ENCODE peak calls at places on chromosome 15, in five cellular contexts. One of them, this sample, is unnamed.

GRCh38 chr15:62999923-63000484 is 42.5 kb upstream of the TPM1 start:
- DNase-seq in T-helper 17 cell: no peak
- DNase-seq in stomach: no peak
- DNase-seq in nucleus accumbens: no peak
- DNase-seq in stimulated activated CD8-positive, alpha-beta memory T cell treated with anti-CD3 and anti-CD28 coated beads, Interleukin-4, amount 100 ng/mL, for 1 hour: no peak
- DNase-seq in this sample: no peak

GRCh38 chr15:29135702-29136426 is 133.8 kb downstream of the NSMCE3 start:
- DNase-seq in T-helper 17 cell: no peak
- DNase-seq in stomach: no peak
- DNase-seq in nucleus accumbens: no peak
- DNase-seq in stimulated activated CD8-positive, alpha-beta memory T cell treated with anti-CD3 and anti-CD28 coated beads, Interleukin-4, amount 100 ng/mL, for 1 hour: no peak
- DNase-seq in this sample: no peak

GRCh38 chr15:73922186-73923151 is 3.8 kb upstream of the LOXL1 start:
- DNase-seq in T-helper 17 cell: no peak
- DNase-seq in stomach: no peak
- DNase-seq in nucleus accumbens: no peak
- DNase-seq in stimulated activated CD8-positive, alpha-beta memory T cell treated with anti-CD3 and anti-CD28 coated beads, Interleukin-4, amount 100 ng/mL, for 1 hour: no peak
- DNase-seq in this sample: peak

GRCh38 chr15:66929843-66930242 is 135.6 kb upstream of the SMAD3 start:
- DNase-seq in T-helper 17 cell: no peak
- DNase-seq in stomach: no peak
- DNase-seq in nucleus accumbens: no peak
- DNase-seq in stimulated activated CD8-positive, alpha-beta memory T cell treated with anti-CD3 and anti-CD28 coated beads, Interleukin-4, amount 100 ng/mL, for 1 hour: no peak
- DNase-seq in this sample: no peak

GRCh38 chr15:80694624-80695098 is 449 bp upstream of the ABHD17C start:
- DNase-seq in T-helper 17 cell: no peak
- DNase-seq in stomach: no peak
- DNase-seq in nucleus accumbens: no peak
- DNase-seq in stimulated activated CD8-positive, alpha-beta memory T cell treated with anti-CD3 and anti-CD28 coated beads, Interleukin-4, amount 100 ng/mL, for 1 hour: peak
- DNase-seq in this sample: no peak

GRCh38 chr15:89802231-89802928 is 12.3 kb downstream of the ANPEP start:
- DNase-seq in T-helper 17 cell: no peak
- DNase-seq in stomach: no peak
- DNase-seq in nucleus accumbens: no peak
- DNase-seq in stimulated activated CD8-positive, alpha-beta memory T cell treated with anti-CD3 and anti-CD28 coated beads, Interleukin-4, amount 100 ng/mL, for 1 hour: no peak
- DNase-seq in this sample: no peak

GRCh38 chr15:40045572-40046217 is 6.7 kb upstream of the SRP14 start:
- DNase-seq in T-helper 17 cell: no peak
- DNase-seq in stomach: no peak
- DNase-seq in nucleus accumbens: no peak
- DNase-seq in stimulated activated CD8-positive, alpha-beta memory T cell treated with anti-CD3 and anti-CD28 coated beads, Interleukin-4, amount 100 ng/mL, for 1 hour: no peak
- DNase-seq in this sample: peak

GRCh38 chr15:51982770-51983103 is 11.2 kb upstream of the LEO1 start:
- DNase-seq in T-helper 17 cell: no peak
- DNase-seq in stomach: no peak
- DNase-seq in nucleus accumbens: no peak
- DNase-seq in stimulated activated CD8-positive, alpha-beta memory T cell treated with anti-CD3 and anti-CD28 coated beads, Interleukin-4, amount 100 ng/mL, for 1 hour: no peak
- DNase-seq in this sample: no peak

GRCh38 chr15:62875626-62876021 is 166.9 kb upstream of the TPM1 start:
- DNase-seq in T-helper 17 cell: no peak
- DNase-seq in stomach: no peak
- DNase-seq in nucleus accumbens: no peak
- DNase-seq in stimulated activated CD8-positive, alpha-beta memory T cell treated with anti-CD3 and anti-CD28 coated beads, Interleukin-4, amount 100 ng/mL, for 1 hour: no peak
- DNase-seq in this sample: no peak

GRCh38 chr15:64536244-64536836 is 76.0 kb downstream of the ZNF609 start:
- DNase-seq in T-helper 17 cell: no peak
- DNase-seq in stomach: no peak
- DNase-seq in nucleus accumbens: no peak
- DNase-seq in stimulated activated CD8-positive, alpha-beta memory T cell treated with anti-CD3 and anti-CD28 coated beads, Interleukin-4, amount 100 ng/mL, for 1 hour: no peak
- DNase-seq in this sample: no peak

GRCh38 chr15:85500060-85500708 is 119.8 kb downstream of the AKAP13 start:
- DNase-seq in T-helper 17 cell: no peak
- DNase-seq in stomach: no peak
- DNase-seq in nucleus accumbens: no peak
- DNase-seq in stimulated activated CD8-positive, alpha-beta memory T cell treated with anti-CD3 and anti-CD28 coated beads, Interleukin-4, amount 100 ng/mL, for 1 hour: no peak
- DNase-seq in this sample: no peak

GRCh38 chr15:67923647-67923971 is 83.8 kb upstream of the RNU6-1 start:
- DNase-seq in T-helper 17 cell: no peak
- DNase-seq in stomach: no peak
- DNase-seq in nucleus accumbens: no peak
- DNase-seq in stimulated activated CD8-positive, alpha-beta memory T cell treated with anti-CD3 and anti-CD28 coated beads, Interleukin-4, amount 100 ng/mL, for 1 hour: no peak
- DNase-seq in this sample: no peak

GRCh38 chr15:50813089-50813488 is 47.6 kb upstream of the SPPL2A start:
- DNase-seq in T-helper 17 cell: no peak
- DNase-seq in stomach: no peak
- DNase-seq in nucleus accumbens: no peak
- DNase-seq in stimulated activated CD8-positive, alpha-beta memory T cell treated with anti-CD3 and anti-CD28 coated beads, Interleukin-4, amount 100 ng/mL, for 1 hour: no peak
- DNase-seq in this sample: no peak

GRCh38 chr15:30044377-30044776 is 38.4 kb upstream of the GOLGA8J start:
- DNase-seq in T-helper 17 cell: no peak
- DNase-seq in stomach: no peak
- DNase-seq in nucleus accumbens: no peak
- DNase-seq in stimulated activated CD8-positive, alpha-beta memory T cell treated with anti-CD3 and anti-CD28 coated beads, Interleukin-4, amount 100 ng/mL, for 1 hour: no peak
- DNase-seq in this sample: no peak

GRCh38 chr15:55234800-55235104 is 38.0 kb upstream of the RSL24D1 start:
- DNase-seq in T-helper 17 cell: no peak
- DNase-seq in stomach: no peak
- DNase-seq in nucleus accumbens: no peak
- DNase-seq in stimulated activated CD8-positive, alpha-beta memory T cell treated with anti-CD3 and anti-CD28 coated beads, Interleukin-4, amount 100 ng/mL, for 1 hour: no peak
- DNase-seq in this sample: no peak

GRCh38 chr15:22951381-22952280 is 28.5 kb downstream of the CYFIP1 start:
- DNase-seq in T-helper 17 cell: no peak
- DNase-seq in stomach: no peak
- DNase-seq in nucleus accumbens: no peak
- DNase-seq in stimulated activated CD8-positive, alpha-beta memory T cell treated with anti-CD3 and anti-CD28 coated beads, Interleukin-4, amount 100 ng/mL, for 1 hour: no peak
- DNase-seq in this sample: no peak

GRCh38 chr15:58038426-58039106 is 26.9 kb downstream of the ALDH1A2 start:
- DNase-seq in T-helper 17 cell: no peak
- DNase-seq in stomach: peak
- DNase-seq in nucleus accumbens: no peak
- DNase-seq in stimulated activated CD8-positive, alpha-beta memory T cell treated with anti-CD3 and anti-CD28 coated beads, Interleukin-4, amount 100 ng/mL, for 1 hour: no peak
- DNase-seq in this sample: peak

GRCh38 chr15:98884894-98885293 is 122.7 kb downstream of the PGPEP1L start:
- DNase-seq in T-helper 17 cell: no peak
- DNase-seq in stomach: peak
- DNase-seq in nucleus accumbens: no peak
- DNase-seq in stimulated activated CD8-positive, alpha-beta memory T cell treated with anti-CD3 and anti-CD28 coated beads, Interleukin-4, amount 100 ng/mL, for 1 hour: no peak
- DNase-seq in this sample: peak

GRCh38 chr15:77808077-77808476 is 175.4 kb upstream of the LINGO1 start:
- DNase-seq in T-helper 17 cell: no peak
- DNase-seq in stomach: no peak
- DNase-seq in nucleus accumbens: peak
- DNase-seq in stimulated activated CD8-positive, alpha-beta memory T cell treated with anti-CD3 and anti-CD28 coated beads, Interleukin-4, amount 100 ng/mL, for 1 hour: no peak
- DNase-seq in this sample: no peak

GRCh38 chr15:73926191-73927002 is at the start of gene LOXL1:
- DNase-seq in T-helper 17 cell: no peak
- DNase-seq in stomach: peak
- DNase-seq in nucleus accumbens: peak
- DNase-seq in stimulated activated CD8-positive, alpha-beta memory T cell treated with anti-CD3 and anti-CD28 coated beads, Interleukin-4, amount 100 ng/mL, for 1 hour: no peak
- DNase-seq in this sample: peak

GRCh38 chr15:63089260-63090043 is 32.2 kb upstream of the LACTB start:
- DNase-seq in T-helper 17 cell: no peak
- DNase-seq in stomach: no peak
- DNase-seq in nucleus accumbens: no peak
- DNase-seq in stimulated activated CD8-positive, alpha-beta memory T cell treated with anti-CD3 and anti-CD28 coated beads, Interleukin-4, amount 100 ng/mL, for 1 hour: no peak
- DNase-seq in this sample: peak

GRCh38 chr15:66921319-66921718 is 144.1 kb upstream of the SMAD3 start:
- DNase-seq in T-helper 17 cell: no peak
- DNase-seq in stomach: peak
- DNase-seq in nucleus accumbens: peak
- DNase-seq in stimulated activated CD8-positive, alpha-beta memory T cell treated with anti-CD3 and anti-CD28 coated beads, Interleukin-4, amount 100 ng/mL, for 1 hour: no peak
- DNase-seq in this sample: peak

GRCh38 chr15:80710635-80711553 is 15.8 kb downstream of the ABHD17C start:
- DNase-seq in T-helper 17 cell: no peak
- DNase-seq in stomach: no peak
- DNase-seq in nucleus accumbens: no peak
- DNase-seq in stimulated activated CD8-positive, alpha-beta memory T cell treated with anti-CD3 and anti-CD28 coated beads, Interleukin-4, amount 100 ng/mL, for 1 hour: no peak
- DNase-seq in this sample: no peak

GRCh38 chr15:42932833-42933515 is 12.4 kb upstream of the TTBK2 start:
- DNase-seq in T-helper 17 cell: no peak
- DNase-seq in stomach: no peak
- DNase-seq in nucleus accumbens: no peak
- DNase-seq in stimulated activated CD8-positive, alpha-beta memory T cell treated with anti-CD3 and anti-CD28 coated beads, Interleukin-4, amount 100 ng/mL, for 1 hour: no peak
- DNase-seq in this sample: no peak

GRCh38 chr15:101276501-101277037 is 716 bp downstream of the SELENOS start:
- DNase-seq in T-helper 17 cell: no peak
- DNase-seq in stomach: no peak
- DNase-seq in nucleus accumbens: no peak
- DNase-seq in stimulated activated CD8-positive, alpha-beta memory T cell treated with anti-CD3 and anti-CD28 coated beads, Interleukin-4, amount 100 ng/mL, for 1 hour: no peak
- DNase-seq in this sample: no peak

GRCh38 chr15:90685688-90686434 is 31.3 kb upstream of the BLM start:
- DNase-seq in T-helper 17 cell: no peak
- DNase-seq in stomach: no peak
- DNase-seq in nucleus accumbens: no peak
- DNase-seq in stimulated activated CD8-positive, alpha-beta memory T cell treated with anti-CD3 and anti-CD28 coated beads, Interleukin-4, amount 100 ng/mL, for 1 hour: no peak
- DNase-seq in this sample: no peak

GRCh38 chr15:78007965-78008886 is 69.3 kb downstream of the TBC1D2B start:
- DNase-seq in T-helper 17 cell: no peak
- DNase-seq in stomach: peak
- DNase-seq in nucleus accumbens: peak
- DNase-seq in stimulated activated CD8-positive, alpha-beta memory T cell treated with anti-CD3 and anti-CD28 coated beads, Interleukin-4, amount 100 ng/mL, for 1 hour: no peak
- DNase-seq in this sample: peak

GRCh38 chr15:68281008-68281407 is 3.5 kb downstream of the FEM1B start:
- DNase-seq in T-helper 17 cell: no peak
- DNase-seq in stomach: no peak
- DNase-seq in nucleus accumbens: no peak
- DNase-seq in stimulated activated CD8-positive, alpha-beta memory T cell treated with anti-CD3 and anti-CD28 coated beads, Interleukin-4, amount 100 ng/mL, for 1 hour: no peak
- DNase-seq in this sample: no peak

GRCh38 chr15:46685681-46686080 is 1031.6 kb upstream of the SEMA6D start:
- DNase-seq in T-helper 17 cell: no peak
- DNase-seq in stomach: no peak
- DNase-seq in nucleus accumbens: no peak
- DNase-seq in stimulated activated CD8-positive, alpha-beta memory T cell treated with anti-CD3 and anti-CD28 coated beads, Interleukin-4, amount 100 ng/mL, for 1 hour: no peak
- DNase-seq in this sample: no peak

GRCh38 chr15:43096411-43096810 is 9.4 kb downstream of the UBR1 start:
- DNase-seq in T-helper 17 cell: no peak
- DNase-seq in stomach: no peak
- DNase-seq in nucleus accumbens: no peak
- DNase-seq in stimulated activated CD8-positive, alpha-beta memory T cell treated with anti-CD3 and anti-CD28 coated beads, Interleukin-4, amount 100 ng/mL, for 1 hour: no peak
- DNase-seq in this sample: no peak

GRCh38 chr15:36579792-36580431 is 486 bp downstream of the CDIN1 start:
- DNase-seq in T-helper 17 cell: no peak
- DNase-seq in stomach: peak
- DNase-seq in nucleus accumbens: peak
- DNase-seq in stimulated activated CD8-positive, alpha-beta memory T cell treated with anti-CD3 and anti-CD28 coated beads, Interleukin-4, amount 100 ng/mL, for 1 hour: no peak
- DNase-seq in this sample: peak

GRCh38 chr15:30877070-30877469 is 26.6 kb upstream of the FAN1 start:
- DNase-seq in T-helper 17 cell: no peak
- DNase-seq in stomach: no peak
- DNase-seq in nucleus accumbens: no peak
- DNase-seq in stimulated activated CD8-positive, alpha-beta memory T cell treated with anti-CD3 and anti-CD28 coated beads, Interleukin-4, amount 100 ng/mL, for 1 hour: no peak
- DNase-seq in this sample: no peak

GRCh38 chr15:90463381-90463780 is 66.3 kb upstream of the CRTC3 start:
- DNase-seq in T-helper 17 cell: no peak
- DNase-seq in stomach: no peak
- DNase-seq in nucleus accumbens: peak
- DNase-seq in stimulated activated CD8-positive, alpha-beta memory T cell treated with anti-CD3 and anti-CD28 coated beads, Interleukin-4, amount 100 ng/mL, for 1 hour: no peak
- DNase-seq in this sample: no peak

GRCh38 chr15:29324746-29325145 is 55.1 kb upstream of the NSMCE3 start:
- DNase-seq in T-helper 17 cell: no peak
- DNase-seq in stomach: no peak
- DNase-seq in nucleus accumbens: no peak
- DNase-seq in stimulated activated CD8-positive, alpha-beta memory T cell treated with anti-CD3 and anti-CD28 coated beads, Interleukin-4, amount 100 ng/mL, for 1 hour: no peak
- DNase-seq in this sample: no peak

GRCh38 chr15:61403884-61404283 is 174.8 kb upstream of the RORA start:
- DNase-seq in T-helper 17 cell: no peak
- DNase-seq in stomach: no peak
- DNase-seq in nucleus accumbens: no peak
- DNase-seq in stimulated activated CD8-positive, alpha-beta memory T cell treated with anti-CD3 and anti-CD28 coated beads, Interleukin-4, amount 100 ng/mL, for 1 hour: no peak
- DNase-seq in this sample: no peak

GRCh38 chr15:84962975-84963374 is 18.7 kb upstream of the PDE8A start:
- DNase-seq in T-helper 17 cell: no peak
- DNase-seq in stomach: no peak
- DNase-seq in nucleus accumbens: no peak
- DNase-seq in stimulated activated CD8-positive, alpha-beta memory T cell treated with anti-CD3 and anti-CD28 coated beads, Interleukin-4, amount 100 ng/mL, for 1 hour: no peak
- DNase-seq in this sample: no peak

GRCh38 chr15:41690636-41691035 is 30.4 kb downstream of the MGA start:
- DNase-seq in T-helper 17 cell: no peak
- DNase-seq in stomach: no peak
- DNase-seq in nucleus accumbens: no peak
- DNase-seq in stimulated activated CD8-positive, alpha-beta memory T cell treated with anti-CD3 and anti-CD28 coated beads, Interleukin-4, amount 100 ng/mL, for 1 hour: no peak
- DNase-seq in this sample: no peak